ENCODE peak calls at places on chromosomes 13 and 19, in six cellular contexts. S, C, V, U, R and K are unnamed samples. For H3K27me3 and H3K4me1, the result is how much of the 10 kb centered on the place peaks cover.

GRCh38 chr19:49887653-49888477 is 8.8 kb downstream of the IL4I1 start:
- DNase-seq in V (no peak), S (no peak), U (no peak), C (no peak), R (no peak), K (no peak)

GRCh38 chr13:66926851-66927524 is 303.1 kb downstream of the PCDH9 start:
- DNase-seq in U (peak), C (no peak), R (peak), V (no peak), S (no peak), K (peak)

GRCh38 chr13:95023405-95023804 is 277.8 kb downstream of the ABCC4 start:
- DNase-seq in U (peak), C (no peak), R (no peak), V (no peak), S (no peak), K (no peak)

GRCh38 chr19:35666251-35666913 is at the start of gene UPK1A:
- DNase-seq in S (no peak), V (no peak), C (no peak), U (no peak), R (no peak), K (no peak)

GRCh38 chr13:101706651-101707050 is 254.2 kb downstream of the ITGBL1 start:
- DNase-seq in V (no peak), R (peak), C (no peak), U (peak), S (peak), K (peak)

GRCh38 chr19:16023558-16023915 is 52.8 kb upstream of the TPM4 start:
- DNase-seq in V (no peak), U (no peak), R (no peak), C (no peak), S (no peak), K (no peak)

GRCh38 chr13:30364133-30364532 is 56.8 kb upstream of the KATNAL1 start:
- DNase-seq in U (peak), V (no peak), C (no peak), R (peak), S (peak), K (no peak)

GRCh38 chr19:12896460-12896859 is 5.5 kb downstream of the GCDH start:
- DNase-seq in R (no peak), C (no peak), V (no peak), U (no peak), S (no peak), K (no peak)

GRCh38 chr13:50509771-50510441 is 333.6 kb downstream of the DLEU7 start:
- DNase-seq in V (no peak), R (peak), U (peak), C (no peak), S (peak), K (no peak)

GRCh38 chr19:30333291-30334065 is 38.7 kb upstream of the ZNF536 start:
- DNase-seq in U (no peak), S (no peak), C (no peak), V (no peak), R (no peak), K (no peak)

GRCh38 chr19:30684613-30685012 is 312.4 kb downstream of the ZNF536 start:
- DNase-seq in S (no peak), V (no peak), U (no peak), C (no peak), R (no peak), K (no peak)

GRCh38 chr13:49023441-49023840 is 47.7 kb downstream of the FNDC3A start:
- DNase-seq in C (no peak), V (no peak), R (peak), S (peak), U (peak), K (peak)

GRCh38 chr19:41876847-41877489 is at the start of gene CD79A:
- DNase-seq in U (no peak), R (no peak), S (no peak), V (peak), C (no peak), K (no peak)

GRCh38 chr13:50131998-50132936 is 117.0 kb downstream of the KCNRG start:
- DNase-seq in R (peak), V (no peak), U (no peak), S (no peak), C (no peak), K (no peak)

GRCh38 chr13:66546534-66547379 is 683.4 kb downstream of the PCDH9 start:
- DNase-seq in V (no peak), R (peak), U (peak), C (no peak), S (peak), K (peak)

GRCh38 chr19:40989453-40989852 is 1.6 kb upstream of the CYP2B6 start:
- DNase-seq in R (no peak), C (no peak), V (no peak), U (no peak), S (no peak), K (no peak)

GRCh38 chr13:29801102-29801501 is 49.3 kb downstream of the UBL3 start:
- DNase-seq in C (no peak), S (no peak), V (no peak), R (no peak), U (no peak), K (no peak)

GRCh38 chr13:103203750-103204330 is 137.6 kb upstream of the SLC10A2 start:
- DNase-seq in U (no peak), R (no peak), V (no peak), C (no peak), S (no peak), K (no peak)

GRCh38 chr19:13241321-13242104 is 91.3 kb downstream of the IER2 start:
- DNase-seq in V (peak), S (no peak), C (no peak), U (no peak), R (no peak), K (no peak)

GRCh38 chr19:55546822-55547614 is 1.7 kb upstream of the SBK3 start:
- DNase-seq in V (no peak), S (peak), C (no peak), R (peak), U (peak), K (peak)

GRCh38 chr19:47228168-47228936 is 2.6 kb downstream of the BBC3 start:
- DNase-seq in U (peak), S (no peak), V (peak), R (peak), C (peak), K (peak)

GRCh38 chr13:30551194-30551593 is 66.5 kb upstream of the USPL1 start:
- DNase-seq in C (no peak), R (peak), U (peak), V (no peak), S (no peak), K (peak)

GRCh38 chr19:37362733-37363132 is 8.2 kb upstream of the ZNF527 start:
- DNase-seq in U (no peak), S (no peak), R (no peak), C (no peak), V (peak), K (peak)

GRCh38 chr19:18223860-18224524 is 2.2 kb downstream of the PDE4C start:
- DNase-seq in U (no peak), C (no peak), V (peak), S (no peak), R (no peak), K (no peak)

GRCh38 chr19:52946322-52947310 is 16.1 kb downstream of the ZNF816 start:
- DNase-seq in C (no peak), V (peak), S (no peak), R (no peak), U (peak), K (no peak)

GRCh38 chr19:51274037-51274370 is 23.1 kb downstream of the SIGLECL1 start:
- DNase-seq in U (no peak), V (no peak), C (no peak), S (no peak), R (no peak), K (no peak)

GRCh38 chr13:28355822-28356371 is 139.0 kb downstream of the FLT1 start:
- DNase-seq in U (peak), R (peak), V (no peak), C (no peak), S (peak), K (peak)

DNA sequence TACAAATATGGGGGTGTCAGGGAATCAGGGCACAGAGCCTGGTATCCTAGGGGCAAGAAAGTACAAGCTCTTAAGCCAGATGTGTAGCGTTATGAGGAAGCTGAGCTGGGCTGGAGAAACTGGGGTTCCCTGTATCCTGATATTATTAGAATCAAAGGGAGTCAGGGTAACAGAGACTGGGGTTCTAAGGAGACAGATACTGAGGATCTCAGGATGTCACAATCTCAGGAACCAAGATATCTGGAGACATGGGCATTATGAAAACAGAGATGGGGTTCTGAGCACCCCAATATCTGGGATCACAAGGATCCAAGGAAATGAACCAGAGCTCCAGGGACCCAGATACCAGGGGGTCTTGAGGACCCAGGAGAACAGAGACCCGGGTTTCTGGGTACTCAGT is 810 bp downstream of the BCL3 start:
- DNase-seq in U (no peak), C (no peak), R (no peak), V (no peak), S (no peak), K (no peak)
- H3K27me3 ChIP-seq in U (under half), C (under half), R (under half), V (under half), S (under half), K (under half)

DNA sequence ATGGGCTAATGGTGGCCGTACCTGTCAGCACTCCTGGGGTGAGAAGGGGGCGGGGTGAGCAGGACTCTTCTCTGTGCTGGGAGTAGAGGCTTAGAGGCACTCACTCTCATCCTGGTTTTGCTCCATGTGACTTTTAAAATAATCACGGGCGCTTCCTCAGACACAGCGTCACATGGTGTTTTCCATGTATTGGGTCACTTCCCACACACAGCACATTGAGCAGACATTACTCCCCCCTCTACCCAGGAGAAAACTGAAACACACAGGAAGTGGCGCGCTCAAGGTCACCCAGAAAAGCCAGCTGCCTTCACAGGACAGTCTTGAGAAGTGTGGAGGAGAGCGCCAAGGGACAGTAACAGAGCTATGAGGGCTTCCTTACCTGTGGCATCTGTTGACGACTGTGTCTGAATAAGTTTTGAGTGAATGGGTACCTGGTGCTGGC is 23.2 kb downstream of the SPATA13 start:
- DNase-seq in V (no peak), U (no peak), C (no peak), R (no peak), S (no peak), K (no peak)
- H3K4me1 ChIP-seq in V (under half), U (under half), C (under half), R (under half), S (under half), K (under half)

GRCh38 chr19:1284293-1284978 is 1.2 kb upstream of the EFNA2 start:
- DNase-seq in S (no peak), R (no peak), V (no peak), C (no peak), U (no peak), K (no peak)
- H3K27me3 ChIP-seq in S (under half), R (under half), V (under half), C (under half), U (under half), K (under half)

GRCh38 chr19:3458595-3459284 is 21.6 kb downstream of the SMIM24 start:
- DNase-seq in C (no peak), S (no peak), U (peak), R (peak), V (no peak), K (no peak)
- H3K4me1 ChIP-seq in C (under half), S (under half), U (under half), R (under half), V (under half), K (under half)

GRCh38 chr19:1469936-1470863 is 8.8 kb downstream of the C19orf25 start:
- DNase-seq in R (no peak), C (peak), S (no peak), V (peak), U (no peak), K (no peak)

GRCh38 chr19:1469200-1469935 is 9.6 kb downstream of the C19orf25 start:
- DNase-seq in R (no peak), S (no peak), C (no peak), U (no peak), V (no peak), K (no peak)

GRCh38 chr19:1467512-1468273 is 11.3 kb downstream of the C19orf25 start:
- DNase-seq in S (no peak), V (peak), U (no peak), R (no peak), C (no peak), K (no peak)

GRCh38 chr19:1467228-1467511 is 11.8 kb downstream of the C19orf25 start:
- DNase-seq in R (no peak), U (no peak), S (no peak), C (no peak), V (no peak), K (no peak)

GRCh38 chr19:1468274-1469199 is 10.5 kb downstream of the C19orf25 start:
- DNase-seq in C (no peak), S (no peak), V (peak), R (no peak), U (peak), K (no peak)
- H3K27me3 ChIP-seq in C (under half), S (under half), V (half or more), R (under half), U (half or more), K (under half)

DNA sequence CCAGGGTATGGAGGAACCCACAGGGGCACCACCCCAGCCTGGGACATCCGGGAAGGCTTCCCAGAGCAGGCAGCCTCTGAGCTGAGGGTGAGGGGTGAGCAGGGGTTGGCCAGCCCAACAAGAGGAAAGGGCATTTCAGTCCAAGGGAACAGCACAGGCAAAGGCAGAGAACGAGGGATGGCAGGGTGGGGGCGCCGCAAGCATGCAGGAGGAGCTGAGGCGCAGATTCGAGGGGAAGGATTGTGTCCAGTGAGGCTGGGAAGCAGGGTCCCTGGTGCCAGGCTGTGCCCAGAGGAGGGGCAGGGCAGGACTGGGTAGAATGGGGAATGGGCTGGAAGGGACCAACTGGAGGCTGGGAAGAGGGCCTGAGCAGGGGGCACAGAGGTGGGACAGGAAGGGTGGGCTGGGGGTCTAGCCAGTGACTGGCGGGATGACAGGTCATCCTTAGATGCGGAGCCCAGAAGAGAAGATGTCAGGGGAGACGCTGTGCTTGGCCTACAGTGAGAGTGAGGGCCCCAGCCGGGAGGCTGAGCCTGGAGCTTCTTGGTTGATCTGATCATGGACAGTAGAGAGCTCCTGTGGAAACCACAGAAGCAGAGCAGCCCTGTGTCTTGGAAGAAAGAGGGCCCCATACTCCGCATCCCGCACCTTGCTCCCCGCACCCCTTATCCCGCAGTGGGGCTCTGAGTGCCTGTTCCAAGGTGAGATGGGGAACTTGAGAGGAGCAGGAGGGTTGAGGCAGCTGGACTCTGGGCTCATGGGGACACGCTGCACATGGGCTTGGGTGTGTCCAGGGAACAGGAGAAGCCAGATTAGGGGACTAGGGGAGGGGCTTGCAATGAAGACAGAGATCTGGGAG is 13.7 kb downstream of the EMP3 start:
- DNase-seq in V (no peak), R (no peak), C (no peak), U (no peak), S (no peak), K (no peak)
- H3K4me1 ChIP-seq in V (under half), R (under half), C (under half), U (under half), S (under half), K (under half)

GRCh38 chr13:20501139-20501538 is 24.5 kb downstream of the CRYL1 start:
- DNase-seq in S (no peak), C (no peak), R (no peak), U (no peak), V (no peak), K (no peak)

GRCh38 chr13:20499986-20500385 is 25.7 kb downstream of the CRYL1 start:
- DNase-seq in V (no peak), U (peak), C (no peak), R (peak), S (no peak), K (peak)

GRCh38 chr13:20497376-20497775 is 28.3 kb downstream of the CRYL1 start:
- DNase-seq in C (no peak), S (no peak), V (no peak), U (no peak), R (no peak), K (no peak)

GRCh38 chr13:20498129-20498528 is 27.5 kb downstream of the CRYL1 start:
- DNase-seq in S (no peak), R (no peak), C (no peak), V (no peak), U (no peak), K (no peak)

DNA sequence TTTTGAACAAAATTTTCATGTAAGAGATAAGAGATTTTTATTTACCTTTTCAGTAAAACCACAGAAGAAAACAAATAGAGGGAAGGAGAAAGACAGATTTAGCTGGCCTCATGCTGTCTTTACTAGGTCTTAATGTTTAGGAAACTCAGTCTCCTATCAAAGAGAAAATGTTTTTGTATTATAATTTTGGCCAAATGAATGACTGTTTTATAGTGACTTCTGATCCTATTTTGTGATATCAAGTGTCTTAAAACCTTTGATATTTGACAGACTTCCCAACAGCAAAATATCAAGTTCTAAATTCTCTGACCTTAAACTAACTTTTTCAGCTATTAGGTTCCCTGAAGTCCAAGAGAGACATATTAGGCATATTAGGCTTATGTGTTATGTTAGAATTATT is 27.0 kb downstream of the CRYL1 start:
- DNase-seq in V (no peak), U (no peak), C (no peak), R (no peak), S (no peak), K (no peak)
- H3K27me3 ChIP-seq in V (under half), U (under half), C (under half), R (under half), S (under half), K (under half)

GRCh38 chr13:97300871-97301270 is 78.7 kb downstream of the MBNL2 start:
- DNase-seq in V (no peak), R (no peak), C (no peak), U (no peak), S (no peak), K (no peak)
- H3K4me1 ChIP-seq in V (under half), R (under half), C (under half), U (under half), S (under half), K (under half)

GRCh38 chr19:1756264-1756663 is 3.0 kb downstream of the ONECUT3 start:
- DNase-seq in U (no peak), C (no peak), R (no peak), V (no peak), S (no peak), K (no peak)
- H3K27me3 ChIP-seq in U (half or more), C (half or more), R (half or more), V (half or more), S (half or more), K (half or more)

GRCh38 chr13:111175948-111176347 is 60.8 kb downstream of the ARHGEF7 start:
- DNase-seq in R (no peak), C (no peak), V (no peak), S (no peak), U (no peak), K (no peak)
- H3K4me1 ChIP-seq in R (under half), C (half or more), V (under half), S (under half), U (under half), K (under half)